ENCODE peak calls at places on chromosomes 13 and 19, in seven cellular contexts. V, D, W, Q, E, L and R are unnamed samples.

GRCh38 chr13:113275387-113275786 is 21.7 kb upstream of the LAMP1 start:
- DNase-seq in W (peak), V (peak), E (peak), Q (no peak), D (peak), L (peak), R (no peak)

GRCh38 chr13:61029064-61029463 is 386.6 kb downstream of the PCDH20 start:
- DNase-seq in L (no peak), V (no peak), Q (no peak), D (no peak), E (no peak), W (no peak), R (no peak)

GRCh38 chr19:12837225-12837624 is 1.1 kb upstream of the MAST1 start:
- DNase-seq in L (no peak), W (no peak), V (no peak), D (no peak), Q (no peak), E (peak), R (no peak)

GRCh38 chr19:40398417-40399056 is 8.6 kb upstream of the HIPK4 start:
- DNase-seq in D (no peak), V (peak), E (peak), Q (no peak), L (peak), W (no peak), R (no peak)

GRCh38 chr13:113647351-113648217 is 10.4 kb downstream of the ATP4B start:
- DNase-seq in L (no peak), D (no peak), W (peak), Q (peak), V (no peak), E (peak), R (peak)

GRCh38 chr13:23657056-23657455 is 86.8 kb downstream of the TNFRSF19 start:
- DNase-seq in Q (no peak), W (no peak), V (no peak), D (no peak), E (no peak), L (no peak), R (no peak)

GRCh38 chr13:80342541-80343371 is 1.8 kb upstream of the SPRY2 start:
- DNase-seq in E (peak), D (peak), Q (peak), W (peak), V (peak), L (peak), R (peak)

GRCh38 chr19:7636691-7637373 is at the start of gene STXBP2:
- DNase-seq in Q (no peak), L (peak), D (no peak), V (peak), E (peak), W (no peak), R (no peak)

GRCh38 chr19:5434970-5435641 is 20.1 kb upstream of the ZNRF4 start:
- DNase-seq in E (peak), D (no peak), Q (no peak), L (no peak), V (no peak), W (peak), R (no peak)

GRCh38 chr13:46386996-46387851 is at the start of gene RUBCNL:
- DNase-seq in W (no peak), L (peak), D (peak), E (peak), Q (no peak), V (no peak), R (peak)

GRCh38 chr19:49264258-49264657 is 60.7 kb downstream of the SLC6A16 start:
- DNase-seq in L (no peak), D (no peak), E (no peak), V (no peak), Q (no peak), W (no peak), R (no peak)

GRCh38 chr13:42380420-42381164 is 108.6 kb downstream of the AKAP11 start:
- DNase-seq in D (no peak), V (no peak), W (no peak), Q (no peak), E (no peak), L (no peak), R (no peak)

GRCh38 chr19:51026554-51026831 is at the start of gene KLK11:
- DNase-seq in E (no peak), V (no peak), W (no peak), L (no peak), Q (no peak), D (no peak), R (no peak)

GRCh38 chr19:44554641-44555246 is 25.3 kb upstream of the CEACAM20 start:
- DNase-seq in L (no peak), D (no peak), V (no peak), Q (no peak), E (no peak), W (no peak), R (no peak)

GRCh38 chr13:76307157-76307556 is 579.0 kb downstream of the KCTD12 start:
- DNase-seq in L (no peak), D (no peak), E (no peak), W (no peak), V (no peak), Q (no peak), R (no peak)

GRCh38 chr19:47028372-47028672 is 8.7 kb downstream of the NPAS1 start:
- DNase-seq in L (no peak), Q (no peak), V (no peak), W (no peak), E (no peak), D (no peak), R (no peak)

GRCh38 chr13:76725211-76725610 is 161.0 kb downstream of the KCTD12 start:
- DNase-seq in Q (no peak), D (no peak), E (no peak), L (no peak), V (no peak), W (peak), R (no peak)

GRCh38 chr13:48600374-48601364 is 53.1 kb upstream of the CYSLTR2 start:
- DNase-seq in V (no peak), L (no peak), W (no peak), Q (no peak), D (no peak), E (no peak), R (no peak)